ENCODE peak calls at places on chromosomes 1 and 21, in ten cellular contexts. One of them, this sample, is unnamed.
A peak's percentile ranks its signal among the peaks of the same experiment; 100 is the strongest.

GRCh38 chr1:10540277-10541005 is 65.7 kb downstream of the PEX14 start:
- DNase-seq in endodermal cell: no peak
- DNase-seq in tibial nerve: no peak
- DNase-seq in psoas muscle: no peak
- DNase-seq in WERI-Rb-1: no peak
- DNase-seq in choroid plexus epithelial cell: peak; percentile 49
- DNase-seq in astrocyte of the spinal cord: peak; percentile 44
- DNase-seq in Caco-2: no peak
- DNase-seq in IMR-90: peak; percentile 54
- DNase-seq in foreskin fibroblast: no peak
- DNase-seq in this sample: no peak

GRCh38 chr1:55179177-55179835 is 35.9 kb downstream of the USP24 start:
- DNase-seq in endodermal cell: no peak
- DNase-seq in tibial nerve: no peak
- DNase-seq in psoas muscle: no peak
- DNase-seq in WERI-Rb-1: no peak
- DNase-seq in choroid plexus epithelial cell: no peak
- DNase-seq in astrocyte of the spinal cord: no peak
- DNase-seq in Caco-2: no peak
- DNase-seq in IMR-90: peak; percentile 13
- DNase-seq in foreskin fibroblast: no peak
- DNase-seq in this sample: no peak

GRCh38 chr1:64923294-64923718 is 43.0 kb downstream of the JAK1 start:
- DNase-seq in endodermal cell: no peak
- DNase-seq in tibial nerve: no peak
- DNase-seq in psoas muscle: no peak
- DNase-seq in WERI-Rb-1: no peak
- DNase-seq in choroid plexus epithelial cell: no peak
- DNase-seq in astrocyte of the spinal cord: no peak
- DNase-seq in Caco-2: no peak
- DNase-seq in IMR-90: no peak
- DNase-seq in foreskin fibroblast: no peak
- DNase-seq in this sample: no peak

GRCh38 chr1:167210966-167211674 is 9.6 kb upstream of the POU2F1 start:
- DNase-seq in endodermal cell: no peak
- DNase-seq in tibial nerve: no peak
- DNase-seq in psoas muscle: no peak
- DNase-seq in WERI-Rb-1: no peak
- DNase-seq in choroid plexus epithelial cell: no peak
- DNase-seq in astrocyte of the spinal cord: no peak
- DNase-seq in Caco-2: no peak
- DNase-seq in IMR-90: no peak
- DNase-seq in foreskin fibroblast: no peak
- DNase-seq in this sample: no peak

GRCh38 chr21:42664614-42665013 is 11.2 kb downstream of the PDE9A start:
- DNase-seq in endodermal cell: no peak
- DNase-seq in tibial nerve: no peak
- DNase-seq in psoas muscle: no peak
- DNase-seq in WERI-Rb-1: no peak
- DNase-seq in choroid plexus epithelial cell: no peak
- DNase-seq in astrocyte of the spinal cord: no peak
- DNase-seq in Caco-2: no peak
- DNase-seq in IMR-90: no peak
- DNase-seq in foreskin fibroblast: no peak
- DNase-seq in this sample: no peak

GRCh38 chr1:45191418-45191783 is 15.0 kb downstream of the ZSWIM5 start:
- DNase-seq in endodermal cell: no peak
- DNase-seq in tibial nerve: no peak
- DNase-seq in psoas muscle: no peak
- DNase-seq in WERI-Rb-1: no peak
- DNase-seq in choroid plexus epithelial cell: no peak
- DNase-seq in astrocyte of the spinal cord: no peak
- DNase-seq in Caco-2: no peak
- DNase-seq in IMR-90: no peak
- DNase-seq in foreskin fibroblast: no peak
- DNase-seq in this sample: no peak

GRCh38 chr1:244319283-244320132 is 132.2 kb downstream of the ADSS2 start:
- DNase-seq in endodermal cell: no peak
- DNase-seq in tibial nerve: no peak
- DNase-seq in psoas muscle: no peak
- DNase-seq in WERI-Rb-1: no peak
- DNase-seq in choroid plexus epithelial cell: peak; percentile 86
- DNase-seq in astrocyte of the spinal cord: peak; percentile 82
- DNase-seq in Caco-2: no peak
- DNase-seq in IMR-90: peak; percentile 90
- DNase-seq in foreskin fibroblast: peak; percentile 86
- DNase-seq in this sample: peak; percentile 85

GRCh38 chr1:150072959-150073358 is 5.4 kb downstream of the VPS45 start:
- DNase-seq in endodermal cell: no peak
- DNase-seq in tibial nerve: no peak
- DNase-seq in psoas muscle: no peak
- DNase-seq in WERI-Rb-1: no peak
- DNase-seq in choroid plexus epithelial cell: peak; percentile 60
- DNase-seq in astrocyte of the spinal cord: peak; percentile 33
- DNase-seq in Caco-2: no peak
- DNase-seq in IMR-90: peak; percentile 55
- DNase-seq in foreskin fibroblast: peak; percentile 37
- DNase-seq in this sample: peak; percentile 17

GRCh38 chr1:94729287-94729686 is 90.9 kb upstream of the SLC44A3 start:
- DNase-seq in endodermal cell: no peak
- DNase-seq in tibial nerve: no peak
- DNase-seq in psoas muscle: no peak
- DNase-seq in WERI-Rb-1: no peak
- DNase-seq in choroid plexus epithelial cell: peak; percentile 69
- DNase-seq in astrocyte of the spinal cord: peak; percentile 83
- DNase-seq in Caco-2: no peak
- DNase-seq in IMR-90: peak; percentile 92
- DNase-seq in foreskin fibroblast: peak; percentile 89
- DNase-seq in this sample: no peak

GRCh38 chr1:8018492-8019228 is 7.4 kb downstream of the ERRFI1 start:
- DNase-seq in endodermal cell: no peak
- DNase-seq in tibial nerve: no peak
- DNase-seq in psoas muscle: no peak
- DNase-seq in WERI-Rb-1: no peak
- DNase-seq in choroid plexus epithelial cell: peak; percentile 49
- DNase-seq in astrocyte of the spinal cord: peak; percentile 42
- DNase-seq in Caco-2: no peak
- DNase-seq in IMR-90: no peak
- DNase-seq in foreskin fibroblast: no peak
- DNase-seq in this sample: no peak

GRCh38 chr1:97137862-97138514 is 416.4 kb downstream of the PTBP2 start:
- DNase-seq in endodermal cell: peak; percentile 64
- DNase-seq in tibial nerve: no peak
- DNase-seq in psoas muscle: no peak
- DNase-seq in WERI-Rb-1: peak; percentile 89
- DNase-seq in choroid plexus epithelial cell: peak; percentile 94
- DNase-seq in astrocyte of the spinal cord: peak; percentile 87
- DNase-seq in Caco-2: peak; percentile 24
- DNase-seq in IMR-90: peak; percentile 78
- DNase-seq in foreskin fibroblast: peak; percentile 85
- DNase-seq in this sample: peak; percentile 72

GRCh38 chr1:172661107-172661506 is 2.2 kb downstream of the FASLG start:
- DNase-seq in endodermal cell: no peak
- DNase-seq in tibial nerve: no peak
- DNase-seq in psoas muscle: no peak
- DNase-seq in WERI-Rb-1: no peak
- DNase-seq in choroid plexus epithelial cell: no peak
- DNase-seq in astrocyte of the spinal cord: no peak
- DNase-seq in Caco-2: no peak
- DNase-seq in IMR-90: no peak
- DNase-seq in foreskin fibroblast: no peak
- DNase-seq in this sample: no peak

GRCh38 chr21:31343680-31344480 is at the start of gene TIAM1:
- DNase-seq in endodermal cell: peak; percentile 89
- DNase-seq in tibial nerve: peak; percentile 52
- DNase-seq in psoas muscle: peak; percentile 74
- DNase-seq in WERI-Rb-1: no peak
- DNase-seq in choroid plexus epithelial cell: peak; percentile 81
- DNase-seq in astrocyte of the spinal cord: peak; percentile 73
- DNase-seq in Caco-2: no peak
- DNase-seq in IMR-90: peak; percentile 66
- DNase-seq in foreskin fibroblast: peak; percentile 78
- DNase-seq in this sample: no peak

GRCh38 chr1:158398818-158399502 is at the start of gene OR10T2:
- DNase-seq in endodermal cell: no peak
- DNase-seq in tibial nerve: no peak
- DNase-seq in psoas muscle: no peak
- DNase-seq in WERI-Rb-1: no peak
- DNase-seq in choroid plexus epithelial cell: no peak
- DNase-seq in astrocyte of the spinal cord: no peak
- DNase-seq in Caco-2: no peak
- DNase-seq in IMR-90: no peak
- DNase-seq in foreskin fibroblast: no peak
- DNase-seq in this sample: no peak

GRCh38 chr1:116415699-116416533 is 42.9 kb downstream of the ATP1A1 start:
- DNase-seq in endodermal cell: peak; percentile 87
- DNase-seq in tibial nerve: no peak
- DNase-seq in psoas muscle: no peak
- DNase-seq in WERI-Rb-1: peak; percentile 54
- DNase-seq in choroid plexus epithelial cell: peak; percentile 25
- DNase-seq in astrocyte of the spinal cord: no peak
- DNase-seq in Caco-2: peak; percentile 19
- DNase-seq in IMR-90: peak; percentile 18
- DNase-seq in foreskin fibroblast: peak; percentile 37
- DNase-seq in this sample: no peak

GRCh38 chr1:39082811-39083576 is 56.8 kb downstream of the NDUFS5 start:
- DNase-seq in endodermal cell: no peak
- DNase-seq in tibial nerve: no peak
- DNase-seq in psoas muscle: no peak
- DNase-seq in WERI-Rb-1: no peak
- DNase-seq in choroid plexus epithelial cell: no peak
- DNase-seq in astrocyte of the spinal cord: no peak
- DNase-seq in Caco-2: no peak
- DNase-seq in IMR-90: no peak
- DNase-seq in foreskin fibroblast: no peak
- DNase-seq in this sample: no peak

GRCh38 chr1:156476501-156477298 is 23.9 kb downstream of the MEF2D start:
- DNase-seq in endodermal cell: peak; percentile 91
- DNase-seq in tibial nerve: no peak
- DNase-seq in psoas muscle: peak; percentile 78
- DNase-seq in WERI-Rb-1: no peak
- DNase-seq in choroid plexus epithelial cell: peak; percentile 69
- DNase-seq in astrocyte of the spinal cord: peak; percentile 79
- DNase-seq in Caco-2: no peak
- DNase-seq in IMR-90: peak; percentile 93
- DNase-seq in foreskin fibroblast: peak; percentile 86
- DNase-seq in this sample: no peak

GRCh38 chr1:200897188-200897710 is 2.5 kb downstream of the INAVA start:
- DNase-seq in endodermal cell: no peak
- DNase-seq in tibial nerve: no peak
- DNase-seq in psoas muscle: no peak
- DNase-seq in WERI-Rb-1: no peak
- DNase-seq in choroid plexus epithelial cell: no peak
- DNase-seq in astrocyte of the spinal cord: no peak
- DNase-seq in Caco-2: no peak
- DNase-seq in IMR-90: no peak
- DNase-seq in foreskin fibroblast: no peak
- DNase-seq in this sample: no peak

GRCh38 chr1:200894712-200895447 is at the start of gene INAVA:
- DNase-seq in endodermal cell: peak; percentile 68
- DNase-seq in tibial nerve: no peak
- DNase-seq in psoas muscle: no peak
- DNase-seq in WERI-Rb-1: peak; percentile 62
- DNase-seq in choroid plexus epithelial cell: no peak
- DNase-seq in astrocyte of the spinal cord: no peak
- DNase-seq in Caco-2: peak; percentile 79
- DNase-seq in IMR-90: no peak
- DNase-seq in foreskin fibroblast: no peak
- DNase-seq in this sample: no peak

GRCh38 chr1:200896571-200897187 is 2.0 kb downstream of the INAVA start:
- DNase-seq in endodermal cell: peak; percentile 56
- DNase-seq in tibial nerve: no peak
- DNase-seq in psoas muscle: no peak
- DNase-seq in WERI-Rb-1: no peak
- DNase-seq in choroid plexus epithelial cell: peak; percentile 28
- DNase-seq in astrocyte of the spinal cord: peak; percentile 8
- DNase-seq in Caco-2: peak; percentile 97
- DNase-seq in IMR-90: no peak
- DNase-seq in foreskin fibroblast: no peak
- DNase-seq in this sample: no peak

GRCh38 chr1:200895801-200896570 is 1.3 kb downstream of the INAVA start:
- DNase-seq in endodermal cell: no peak
- DNase-seq in tibial nerve: no peak
- DNase-seq in psoas muscle: no peak
- DNase-seq in WERI-Rb-1: no peak
- DNase-seq in choroid plexus epithelial cell: no peak
- DNase-seq in astrocyte of the spinal cord: no peak
- DNase-seq in Caco-2: no peak
- DNase-seq in IMR-90: no peak
- DNase-seq in foreskin fibroblast: no peak
- DNase-seq in this sample: no peak

GRCh38 chr1:200895448-200895799 is 724 bp downstream of the INAVA start:
- DNase-seq in endodermal cell: no peak
- DNase-seq in tibial nerve: no peak
- DNase-seq in psoas muscle: no peak
- DNase-seq in WERI-Rb-1: no peak
- DNase-seq in choroid plexus epithelial cell: no peak
- DNase-seq in astrocyte of the spinal cord: no peak
- DNase-seq in Caco-2: peak; percentile 49
- DNase-seq in IMR-90: no peak
- DNase-seq in foreskin fibroblast: no peak
- DNase-seq in this sample: no peak
- H3K4me3 ChIP-seq in endodermal cell: peak overlapping the region; percentile 65
- H3K4me3 ChIP-seq in tibial nerve: no peak overlapping the region
- H3K4me3 ChIP-seq in psoas muscle: no peak overlapping the region
- H3K4me3 ChIP-seq in WERI-Rb-1: no peak overlapping the region
- H3K4me3 ChIP-seq in choroid plexus epithelial cell: no peak overlapping the region
- H3K4me3 ChIP-seq in astrocyte of the spinal cord: no peak overlapping the region
- H3K4me3 ChIP-seq in Caco-2: peak overlapping the region; percentile 73
- H3K4me3 ChIP-seq in IMR-90: no peak overlapping the region
- H3K4me3 ChIP-seq in foreskin fibroblast: no peak overlapping the region
- H3K4me3 ChIP-seq in this sample: no peak overlapping the region

GRCh38 chr1:18486195-18486594 is 5.5 kb downstream of the KLHDC7A start:
- DNase-seq in endodermal cell: peak; percentile 86
- DNase-seq in tibial nerve: no peak
- DNase-seq in psoas muscle: no peak
- DNase-seq in WERI-Rb-1: peak; percentile 69
- DNase-seq in choroid plexus epithelial cell: no peak
- DNase-seq in astrocyte of the spinal cord: no peak
- DNase-seq in Caco-2: peak; percentile 11
- DNase-seq in IMR-90: no peak
- DNase-seq in foreskin fibroblast: no peak
- DNase-seq in this sample: no peak
- TF ChIP-seq CTCF in endodermal cell: peak; percentile 82
- TF ChIP-seq CTCF in tibial nerve: no peak
- TF ChIP-seq CTCF in psoas muscle: no peak
- TF ChIP-seq CTCF in WERI-Rb-1: peak; percentile 84
- TF ChIP-seq CTCF in choroid plexus epithelial cell: no peak
- TF ChIP-seq CTCF in astrocyte of the spinal cord: no peak
- TF ChIP-seq CTCF in Caco-2: no peak
- TF ChIP-seq CTCF in IMR-90: no peak
- TF ChIP-seq CTCF in foreskin fibroblast: no peak
- TF ChIP-seq CTCF in this sample: no peak

GRCh38 chr1:241636291-241636690 is 3.9 kb downstream of the CHML start:
- DNase-seq in endodermal cell: no peak
- DNase-seq in tibial nerve: no peak
- DNase-seq in psoas muscle: no peak
- DNase-seq in WERI-Rb-1: no peak
- DNase-seq in choroid plexus epithelial cell: no peak
- DNase-seq in astrocyte of the spinal cord: no peak
- DNase-seq in Caco-2: no peak
- DNase-seq in IMR-90: peak; percentile 71
- DNase-seq in foreskin fibroblast: no peak
- DNase-seq in this sample: no peak
- H3K4me3 ChIP-seq in endodermal cell: no peak overlapping the region
- H3K4me3 ChIP-seq in tibial nerve: no peak overlapping the region
- H3K4me3 ChIP-seq in psoas muscle: no peak overlapping the region
- H3K4me3 ChIP-seq in WERI-Rb-1: no peak overlapping the region
- H3K4me3 ChIP-seq in choroid plexus epithelial cell: no peak overlapping the region
- H3K4me3 ChIP-seq in astrocyte of the spinal cord: no peak overlapping the region
- H3K4me3 ChIP-seq in Caco-2: no peak overlapping the region
- H3K4me3 ChIP-seq in IMR-90: no peak overlapping the region
- H3K4me3 ChIP-seq in foreskin fibroblast: no peak overlapping the region
- H3K4me3 ChIP-seq in this sample: no peak overlapping the region

GRCh38 chr1:169753549-169753948 is 19.7 kb upstream of the SELE start:
- DNase-seq in endodermal cell: no peak
- DNase-seq in tibial nerve: no peak
- DNase-seq in psoas muscle: no peak
- DNase-seq in WERI-Rb-1: no peak
- DNase-seq in choroid plexus epithelial cell: no peak
- DNase-seq in astrocyte of the spinal cord: no peak
- DNase-seq in Caco-2: no peak
- DNase-seq in IMR-90: no peak
- DNase-seq in foreskin fibroblast: no peak
- DNase-seq in this sample: no peak
- TF ChIP-seq CTCF in endodermal cell: peak; percentile 68
- TF ChIP-seq CTCF in tibial nerve: no peak
- TF ChIP-seq CTCF in psoas muscle: no peak
- TF ChIP-seq CTCF in WERI-Rb-1: no peak
- TF ChIP-seq CTCF in choroid plexus epithelial cell: peak; percentile 9
- TF ChIP-seq CTCF in astrocyte of the spinal cord: peak; percentile 13
- TF ChIP-seq CTCF in Caco-2: no peak
- TF ChIP-seq CTCF in IMR-90: no peak
- TF ChIP-seq CTCF in foreskin fibroblast: no peak
- TF ChIP-seq CTCF in this sample: no peak